ENCODE peak calls at places on chromosome 1, in eight cellular contexts. One of them, this sample, is unnamed.

GRCh38 chr1:212902054-212902453 is 44.0 kb downstream of the FLVCR1 start:
- DNase-seq in IMR-90: no peak
- DNase-seq in A549: no peak
- DNase-seq in heart left ventricle: no peak
- DNase-seq in left lung: no peak
- DNase-seq in small intestine: no peak
- DNase-seq in keratinocyte: no peak
- DNase-seq in cardiac muscle cell: no peak
- DNase-seq in this sample: no peak

GRCh38 chr1:243266231-243266630 is 10.4 kb downstream of the SDCCAG8 start:
- DNase-seq in IMR-90: no peak
- DNase-seq in A549: no peak
- DNase-seq in heart left ventricle: no peak
- DNase-seq in left lung: no peak
- DNase-seq in small intestine: no peak
- DNase-seq in keratinocyte: no peak
- DNase-seq in cardiac muscle cell: no peak
- DNase-seq in this sample: no peak

GRCh38 chr1:231918239-231919015 is 291.8 kb downstream of the DISC1 start:
- DNase-seq in IMR-90: peak; percentile 78
- DNase-seq in A549: no peak
- DNase-seq in heart left ventricle: no peak
- DNase-seq in left lung: no peak
- DNase-seq in small intestine: peak; percentile 25
- DNase-seq in keratinocyte: peak; percentile 25
- DNase-seq in cardiac muscle cell: no peak
- DNase-seq in this sample: peak; percentile 76

GRCh38 chr1:26408604-26409003 is 2.0 kb upstream of the LIN28A start:
- DNase-seq in IMR-90: peak; percentile 71
- DNase-seq in A549: peak; percentile 44
- DNase-seq in heart left ventricle: peak; percentile 65
- DNase-seq in left lung: peak; percentile 81
- DNase-seq in small intestine: peak; percentile 56
- DNase-seq in keratinocyte: no peak
- DNase-seq in cardiac muscle cell: peak; percentile 94
- DNase-seq in this sample: peak; percentile 96

GRCh38 chr1:65467536-65467935 is 47.1 kb downstream of the LEPR start:
- DNase-seq in IMR-90: peak; percentile 58
- DNase-seq in A549: no peak
- DNase-seq in heart left ventricle: no peak
- DNase-seq in left lung: no peak
- DNase-seq in small intestine: peak; percentile 47
- DNase-seq in keratinocyte: no peak
- DNase-seq in cardiac muscle cell: peak; percentile 72
- DNase-seq in this sample: no peak

GRCh38 chr1:208240698-208241355 is 3.4 kb downstream of the PLXNA2 start:
- DNase-seq in IMR-90: no peak
- DNase-seq in A549: no peak
- DNase-seq in heart left ventricle: peak; percentile 9
- DNase-seq in left lung: no peak
- DNase-seq in small intestine: no peak
- DNase-seq in keratinocyte: no peak
- DNase-seq in cardiac muscle cell: no peak
- DNase-seq in this sample: no peak

GRCh38 chr1:110616587-110616986 is 10.4 kb upstream of the KCNA2 start:
- DNase-seq in IMR-90: peak; percentile 10
- DNase-seq in A549: no peak
- DNase-seq in heart left ventricle: no peak
- DNase-seq in left lung: no peak
- DNase-seq in small intestine: peak; percentile 31
- DNase-seq in keratinocyte: no peak
- DNase-seq in cardiac muscle cell: no peak
- DNase-seq in this sample: no peak

GRCh38 chr1:240709676-240710075 is 97.7 kb upstream of the GREM2 start:
- DNase-seq in IMR-90: no peak
- DNase-seq in A549: no peak
- DNase-seq in heart left ventricle: no peak
- DNase-seq in left lung: no peak
- DNase-seq in small intestine: no peak
- DNase-seq in keratinocyte: no peak
- DNase-seq in cardiac muscle cell: no peak
- DNase-seq in this sample: peak; percentile 38

GRCh38 chr1:229230893-229231753 is 39.8 kb upstream of the RAB4A start:
- DNase-seq in IMR-90: no peak
- DNase-seq in A549: peak; percentile 66
- DNase-seq in heart left ventricle: no peak
- DNase-seq in left lung: no peak
- DNase-seq in small intestine: no peak
- DNase-seq in keratinocyte: peak; percentile 80
- DNase-seq in cardiac muscle cell: no peak
- DNase-seq in this sample: no peak

GRCh38 chr1:7771673-7772299 is 690 bp downstream of the VAMP3 start:
- DNase-seq in IMR-90: no peak
- DNase-seq in A549: no peak
- DNase-seq in heart left ventricle: no peak
- DNase-seq in left lung: no peak
- DNase-seq in small intestine: peak; percentile 40
- DNase-seq in keratinocyte: no peak
- DNase-seq in cardiac muscle cell: no peak
- DNase-seq in this sample: peak; percentile 81

GRCh38 chr1:14724234-14724633 is 125.7 kb downstream of the KAZN start:
- DNase-seq in IMR-90: no peak
- DNase-seq in A549: no peak
- DNase-seq in heart left ventricle: no peak
- DNase-seq in left lung: no peak
- DNase-seq in small intestine: no peak
- DNase-seq in keratinocyte: no peak
- DNase-seq in cardiac muscle cell: no peak
- DNase-seq in this sample: no peak

GRCh38 chr1:8133657-8134430 is 107.7 kb upstream of the ERRFI1 start:
- DNase-seq in IMR-90: peak; percentile 93
- DNase-seq in A549: no peak
- DNase-seq in heart left ventricle: peak; percentile 72
- DNase-seq in left lung: no peak
- DNase-seq in small intestine: no peak
- DNase-seq in keratinocyte: peak; percentile 50
- DNase-seq in cardiac muscle cell: peak; percentile 47
- DNase-seq in this sample: peak; percentile 81

GRCh38 chr1:46657775-46658174 is 10.4 kb downstream of the ATPAF1 start:
- DNase-seq in IMR-90: no peak
- DNase-seq in A549: no peak
- DNase-seq in heart left ventricle: no peak
- DNase-seq in left lung: no peak
- DNase-seq in small intestine: no peak
- DNase-seq in keratinocyte: no peak
- DNase-seq in cardiac muscle cell: no peak
- DNase-seq in this sample: no peak

GRCh38 chr1:214216779-214217178 is 64.2 kb upstream of the SMYD2 start:
- DNase-seq in IMR-90: no peak
- DNase-seq in A549: no peak
- DNase-seq in heart left ventricle: no peak
- DNase-seq in left lung: no peak
- DNase-seq in small intestine: no peak
- DNase-seq in keratinocyte: no peak
- DNase-seq in cardiac muscle cell: no peak
- DNase-seq in this sample: no peak

GRCh38 chr1:183025782-183026774 is 2.9 kb downstream of the LAMC1 start:
- DNase-seq in IMR-90: peak; percentile 56
- DNase-seq in A549: no peak
- DNase-seq in heart left ventricle: no peak
- DNase-seq in left lung: no peak
- DNase-seq in small intestine: no peak
- DNase-seq in keratinocyte: no peak
- DNase-seq in cardiac muscle cell: no peak
- DNase-seq in this sample: peak; percentile 56

GRCh38 chr1:12586171-12586942 is 31.7 kb downstream of the DHRS3 start:
- DNase-seq in IMR-90: no peak
- DNase-seq in A549: no peak
- DNase-seq in heart left ventricle: peak; percentile 15
- DNase-seq in left lung: no peak
- DNase-seq in small intestine: no peak
- DNase-seq in keratinocyte: no peak
- DNase-seq in cardiac muscle cell: no peak
- DNase-seq in this sample: no peak

GRCh38 chr1:11645670-11646265 is 8.5 kb downstream of the FBXO2 start:
- DNase-seq in IMR-90: peak; percentile 60
- DNase-seq in A549: peak; percentile 58
- DNase-seq in heart left ventricle: peak; percentile 82
- DNase-seq in left lung: peak; percentile 94
- DNase-seq in small intestine: peak; percentile 80
- DNase-seq in keratinocyte: no peak
- DNase-seq in cardiac muscle cell: peak; percentile 89
- DNase-seq in this sample: peak; percentile 96

GRCh38 chr1:2259668-2260392 is 31.7 kb downstream of the SKI start:
- DNase-seq in IMR-90: no peak
- DNase-seq in A549: no peak
- DNase-seq in heart left ventricle: peak; percentile 26
- DNase-seq in left lung: peak; percentile 61
- DNase-seq in small intestine: no peak
- DNase-seq in keratinocyte: no peak
- DNase-seq in cardiac muscle cell: no peak
- DNase-seq in this sample: no peak

GRCh38 chr1:31669786-31670582 is 25.3 kb upstream of the PEF1 start:
- DNase-seq in IMR-90: peak; percentile 20
- DNase-seq in A549: peak; percentile 22
- DNase-seq in heart left ventricle: peak; percentile 86
- DNase-seq in left lung: no peak
- DNase-seq in small intestine: peak; percentile 98
- DNase-seq in keratinocyte: peak; percentile 78
- DNase-seq in cardiac muscle cell: peak; percentile 47
- DNase-seq in this sample: peak; percentile 85

DNA sequence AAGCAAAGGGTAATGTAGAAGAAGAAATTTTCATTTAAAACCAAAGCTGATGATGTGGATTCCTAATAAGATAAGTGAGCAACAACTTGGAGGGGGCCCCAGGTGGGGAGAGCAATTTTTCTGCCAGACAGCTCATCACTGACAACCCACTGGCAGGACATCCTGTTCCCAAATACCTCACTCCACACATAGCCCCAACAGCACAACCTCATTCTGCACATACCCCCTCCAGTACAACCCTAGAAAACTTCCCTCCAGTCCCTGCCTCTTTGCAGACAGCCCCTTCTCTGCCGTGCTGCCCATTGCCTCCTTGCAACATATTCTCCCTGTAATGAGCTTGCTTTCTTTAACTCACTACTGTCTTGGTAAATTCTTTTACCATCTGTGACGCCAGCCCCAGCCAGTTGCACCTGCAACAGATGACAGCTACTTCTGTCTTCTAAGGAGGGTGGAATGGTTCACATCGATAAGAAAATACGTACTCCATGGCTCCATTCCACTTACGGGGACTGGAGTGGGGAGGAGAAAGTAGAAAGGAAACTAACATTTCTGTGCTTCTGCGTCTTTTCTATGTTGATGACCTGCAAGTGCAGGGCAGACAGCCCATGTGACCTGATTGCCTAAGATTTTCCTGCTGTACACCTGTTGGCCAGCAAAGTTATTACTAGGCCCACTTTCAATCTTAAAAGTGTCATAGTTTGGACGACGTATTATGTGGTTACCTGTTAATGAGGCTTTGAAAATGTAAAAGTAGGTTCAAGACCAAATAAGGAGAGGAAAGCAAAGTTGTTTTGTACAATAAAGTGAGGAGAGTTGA is 14.7 kb downstream of the RHEX start:
- DNase-seq in IMR-90: no peak
- DNase-seq in A549: no peak
- DNase-seq in heart left ventricle: no peak
- DNase-seq in left lung: no peak
- DNase-seq in small intestine: peak; percentile 10
- DNase-seq in keratinocyte: no peak
- DNase-seq in cardiac muscle cell: peak; percentile 81
- DNase-seq in this sample: no peak
- H3K4me3 ChIP-seq in IMR-90: no peak overlapping the region
- H3K4me3 ChIP-seq in A549: no peak overlapping the region
- H3K4me3 ChIP-seq in heart left ventricle: no peak overlapping the region
- H3K4me3 ChIP-seq in left lung: no peak overlapping the region
- H3K4me3 ChIP-seq in small intestine: no peak overlapping the region
- H3K4me3 ChIP-seq in keratinocyte: no peak overlapping the region
- H3K4me3 ChIP-seq in cardiac muscle cell: no peak overlapping the region
- H3K4me3 ChIP-seq in this sample: no peak overlapping the region

GRCh38 chr1:209546390-209547080 is 37.0 kb upstream of the CAMK1G start:
- DNase-seq in IMR-90: no peak
- DNase-seq in A549: no peak
- DNase-seq in heart left ventricle: no peak
- DNase-seq in left lung: no peak
- DNase-seq in small intestine: no peak
- DNase-seq in keratinocyte: no peak
- DNase-seq in cardiac muscle cell: no peak
- DNase-seq in this sample: no peak
- H3K27ac ChIP-seq in IMR-90: no peak overlapping the region
- H3K27ac ChIP-seq in A549: no peak overlapping the region
- H3K27ac ChIP-seq in heart left ventricle: no peak overlapping the region
- H3K27ac ChIP-seq in left lung: no peak overlapping the region
- H3K27ac ChIP-seq in small intestine: no peak overlapping the region
- H3K27ac ChIP-seq in keratinocyte: no peak overlapping the region
- H3K27ac ChIP-seq in cardiac muscle cell: no peak overlapping the region
- H3K27ac ChIP-seq in this sample: no peak overlapping the region

DNA sequence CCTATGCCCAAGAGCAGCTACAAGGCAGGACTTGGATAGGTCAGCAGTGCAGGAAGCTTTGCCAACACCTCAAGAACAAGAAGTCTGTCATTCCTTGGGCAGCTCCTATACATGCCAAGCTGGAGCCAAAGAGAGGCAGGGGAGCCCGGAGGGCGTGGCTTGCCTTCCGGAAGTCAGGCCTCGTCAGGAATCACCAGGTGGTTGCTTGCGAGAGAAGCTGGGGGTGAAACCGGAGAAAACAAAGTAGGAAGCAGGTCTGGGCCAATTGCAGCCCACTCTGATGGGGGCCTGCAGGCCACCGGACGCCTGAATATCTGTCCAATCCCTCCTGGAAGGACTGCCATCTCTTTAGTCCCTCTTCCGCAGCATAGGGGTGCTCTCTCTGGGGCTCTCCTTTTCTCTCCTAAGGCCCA is 794 bp upstream of the FAM76A start:
- DNase-seq in IMR-90: no peak
- DNase-seq in A549: no peak
- DNase-seq in heart left ventricle: peak; percentile 33
- DNase-seq in left lung: no peak
- DNase-seq in small intestine: peak; percentile 66
- DNase-seq in keratinocyte: peak; percentile 30
- DNase-seq in cardiac muscle cell: no peak
- DNase-seq in this sample: peak; percentile 42
- H3K4me3 ChIP-seq in IMR-90: peak overlapping the region; percentile 42
- H3K4me3 ChIP-seq in A549: peak overlapping the region; percentile 41
- H3K4me3 ChIP-seq in heart left ventricle: no peak overlapping the region
- H3K4me3 ChIP-seq in left lung: peak overlapping the region; percentile 19
- H3K4me3 ChIP-seq in small intestine: peak overlapping the region; percentile 46
- H3K4me3 ChIP-seq in keratinocyte: peak overlapping the region; percentile 10
- H3K4me3 ChIP-seq in cardiac muscle cell: no peak overlapping the region
- H3K4me3 ChIP-seq in this sample: peak overlapping the region; percentile 91

GRCh38 chr1:37596182-37596667 is 488 bp upstream of the GNL2 start:
- DNase-seq in IMR-90: no peak
- DNase-seq in A549: no peak
- DNase-seq in heart left ventricle: no peak
- DNase-seq in left lung: no peak
- DNase-seq in small intestine: no peak
- DNase-seq in keratinocyte: no peak
- DNase-seq in cardiac muscle cell: no peak
- DNase-seq in this sample: no peak
- H3K27ac ChIP-seq in IMR-90: no peak overlapping the region
- H3K27ac ChIP-seq in A549: peak overlapping the region; percentile 17
- H3K27ac ChIP-seq in heart left ventricle: peak overlapping the region; percentile 80
- H3K27ac ChIP-seq in left lung: peak overlapping the region; percentile 87
- H3K27ac ChIP-seq in small intestine: peak overlapping the region; percentile 90
- H3K27ac ChIP-seq in keratinocyte: peak overlapping the region; percentile 95
- H3K27ac ChIP-seq in cardiac muscle cell: no peak overlapping the region
- H3K27ac ChIP-seq in this sample: peak overlapping the region; percentile 93

GRCh38 chr1:16211824-16212223 is 628 bp downstream of the ARHGEF19 start:
- DNase-seq in IMR-90: no peak
- DNase-seq in A549: no peak
- DNase-seq in heart left ventricle: no peak
- DNase-seq in left lung: peak; percentile 39
- DNase-seq in small intestine: no peak
- DNase-seq in keratinocyte: no peak
- DNase-seq in cardiac muscle cell: no peak
- DNase-seq in this sample: peak; percentile 25
- H3K4me3 ChIP-seq in IMR-90: no peak overlapping the region
- H3K4me3 ChIP-seq in A549: no peak overlapping the region
- H3K4me3 ChIP-seq in heart left ventricle: no peak overlapping the region
- H3K4me3 ChIP-seq in left lung: peak overlapping the region; percentile 15
- H3K4me3 ChIP-seq in small intestine: no peak overlapping the region
- H3K4me3 ChIP-seq in keratinocyte: no peak overlapping the region
- H3K4me3 ChIP-seq in cardiac muscle cell: no peak overlapping the region
- H3K4me3 ChIP-seq in this sample: no peak overlapping the region